ENCODE peak calls at places on chromosomes 11 and 22, in eight cellular contexts. K is right atrium auricular region, E is dorsolateral prefrontal cortex, O is PC-3, C is fibroblast of pulmonary artery, U is Peyer's patch, J is bronchial epithelial cell, M is K562. T is an unnamed sample.
A peak's percentile ranks its signal among the peaks of the same experiment; 100 is the strongest.

GRCh38 chr11:14774738-14775137 is 117.3 kb downstream of the CYP2R1 start:
- DNase-seq in E (no peak), U (no peak), M (no peak), C (no peak), J (peak; percentile 72), O (peak; percentile 57), K (no peak), T (no peak)

GRCh38 chr22:49208768-49209252 is 618.9 kb downstream of the BRD1 start:
- DNase-seq in K (peak; percentile 28), C (no peak), J (no peak), U (peak; percentile 18), E (peak; percentile 11), M (peak; percentile 18), O (no peak), T (no peak)

GRCh38 chr11:65896009-65896999 is 3.9 kb downstream of the FOSL1 start:
- DNase-seq in K (no peak), C (no peak), E (no peak), U (no peak), M (no peak), O (peak; percentile 21), J (no peak), T (no peak)

GRCh38 chr11:110989734-110990133 is 255.8 kb upstream of the POU2AF2 start:
- DNase-seq in C (peak; percentile 83), J (peak; percentile 44), M (no peak), E (no peak), O (no peak), K (no peak), U (peak; percentile 47), T (no peak)

GRCh38 chr22:46108564-46109473 is 41.5 kb upstream of the PPARA start:
- DNase-seq in M (peak; percentile 67), O (peak; percentile 34), E (no peak), C (peak; percentile 31), K (no peak), J (peak; percentile 33), U (no peak), T (no peak)

GRCh38 chr22:38707346-38707745 is 1.6 kb downstream of the GTPBP1 start:
- DNase-seq in J (peak; percentile 89), E (no peak), K (no peak), C (peak; percentile 58), U (no peak), M (no peak), O (peak; percentile 82), T (no peak)

GRCh38 chr11:92941676-92942571 is 27.5 kb upstream of the MTNR1B start:
- DNase-seq in K (no peak), O (peak; percentile 52), J (peak; percentile 28), M (peak; percentile 45), E (no peak), C (peak; percentile 57), U (no peak), T (no peak)

GRCh38 chr11:10317776-10318526 is 13.1 kb downstream of the ADM start:
- DNase-seq in U (peak; percentile 75), E (no peak), J (no peak), M (no peak), O (no peak), C (no peak), K (no peak), T (no peak)

GRCh38 chr11:19084661-19085315 is 24.3 kb upstream of the MRGPRX2 start:
- DNase-seq in O (peak; percentile 40), E (no peak), K (no peak), U (no peak), M (no peak), C (peak; percentile 9), J (no peak), T (no peak)

GRCh38 chr22:24289781-24290181 is 19.1 kb downstream of the SPECC1L start:
- DNase-seq in C (peak; percentile 9), M (peak; percentile 34), E (no peak), K (no peak), U (no peak), O (no peak), J (no peak), T (no peak)

GRCh38 chr11:2582958-2583604 is 116.7 kb downstream of the KCNQ1OT1 start:
- DNase-seq in O (no peak), E (peak; percentile 33), C (no peak), J (no peak), U (peak; percentile 39), K (peak; percentile 51), M (no peak), T (peak; percentile 4)

GRCh38 chr11:96279421-96280290 is 63.3 kb downstream of the MAML2 start:
- DNase-seq in J (peak; percentile 89), U (no peak), K (no peak), C (peak; percentile 41), M (no peak), O (peak; percentile 84), E (no peak), T (no peak)

GRCh38 chr11:63841554-63841953 is 2.6 kb downstream of the MARK2 start:
- DNase-seq in U (no peak), O (peak; percentile 80), J (peak; percentile 69), K (no peak), E (no peak), C (peak; percentile 39), M (no peak), T (no peak)

GRCh38 chr11:1693327-1694063 is 3.5 kb upstream of the KRTAP5-6 start:
- DNase-seq in C (peak; percentile 66), J (peak; percentile 36), M (peak; percentile 88), O (peak; percentile 81), U (peak; percentile 90), K (peak; percentile 84), E (peak; percentile 91), T (peak; percentile 88)

GRCh38 chr11:89442801-89443200 is 48.4 kb downstream of the NOX4 start:
- DNase-seq in E (no peak), U (no peak), C (no peak), K (no peak), J (no peak), M (no peak), O (no peak), T (no peak)

GRCh38 chr11:528815-529728 is 6.3 kb downstream of the HRAS start:
- DNase-seq in J (no peak), C (no peak), K (no peak), M (no peak), E (no peak), U (no peak), O (no peak), T (no peak)

GRCh38 chr11:11403763-11404725 is 51.0 kb upstream of the CSNK2A3 start:
- DNase-seq in U (no peak), C (peak; percentile 32), O (no peak), J (peak; percentile 59), M (no peak), E (no peak), K (no peak), T (no peak)

GRCh38 chr22:39940757-39941305 is 19.4 kb upstream of the TMA7B start:
- DNase-seq in U (no peak), M (no peak), C (no peak), O (no peak), K (no peak), E (no peak), J (peak; percentile 10), T (no peak)
- TF ChIP-seq CTCF in U (peak; percentile 28), M (peak; percentile 32), C (no peak), O (no peak), K (no peak), E (no peak), J (no peak), T (no peak)

GRCh38 chr22:20803696-20804324 is 29.9 kb downstream of the SERPIND1 start:
- DNase-seq in J (peak; percentile 18), E (peak; percentile 70), U (peak; percentile 57), O (peak; percentile 35), C (peak; percentile 50), K (no peak), M (peak; percentile 78), T (no peak)
- TF ChIP-seq CTCF in J (peak; percentile 68), E (peak; percentile 56), U (peak; percentile 42), O (peak; percentile 69), C (peak; percentile 65), K (peak; percentile 52), M (peak; percentile 98), T (no peak)

GRCh38 chr11:107757661-107758060 is 45.8 kb upstream of the SLN start:
- DNase-seq in E (no peak), J (no peak), C (no peak), M (no peak), K (no peak), O (peak; percentile 22), U (no peak), T (no peak)
- TF ChIP-seq CTCF in E (peak; percentile 10), J (no peak), C (peak; percentile 11), M (no peak), K (no peak), O (peak; percentile 72), U (no peak), T (no peak)

GRCh38 chr22:26589845-26590524 is at the start of gene TPST2:
- DNase-seq in U (peak; percentile 90), O (peak; percentile 70), M (peak; percentile 89), K (peak; percentile 74), J (peak; percentile 36), C (peak; percentile 69), E (peak; percentile 85), T (peak; percentile 89)
- TF ChIP-seq CTCF in U (no peak), O (no peak), M (no peak), K (no peak), J (peak; percentile 3), C (no peak), E (no peak), T (no peak)

GRCh38 chr11:46296520-46297448 is 19.3 kb downstream of the CREB3L1 start:
- DNase-seq in C (peak; percentile 97), J (no peak), U (no peak), E (no peak), O (peak; percentile 19), K (no peak), M (peak; percentile 92), T (no peak)
- TF ChIP-seq CTCF in C (peak; percentile 78), J (peak; percentile 45), U (no peak), E (no peak), O (no peak), K (peak; percentile 67), M (peak; percentile 91), T (peak; percentile 24)

GRCh38 chr11:27124514-27125264 is 84.1 kb downstream of the BBOX1 start:
- DNase-seq in K (no peak), E (no peak), M (no peak), C (peak; percentile 64), U (no peak), O (no peak), J (peak; percentile 61), T (no peak)
- TF ChIP-seq CTCF in K (peak; percentile 31), E (peak; percentile 18), M (no peak), C (peak; percentile 35), U (no peak), O (peak; percentile 27), J (peak; percentile 31), T (no peak)